ENCODE peak calls at places on chromosomes 12 and 14, in four cellular contexts. K is PC-3, I is neural progenitor cell, L is neuronal stem cell. O is an unnamed sample.

GRCh38 chr14:105978618-105979295 is 452.4 kb downstream of the TMEM121 start:
- DNase-seq in K (no peak), I (no peak), L (no peak), O (no peak)

GRCh38 chr12:101021911-101022388 is 188.1 kb downstream of the SLC5A8 start:
- DNase-seq in K (peak), I (no peak), L (no peak), O (peak)

GRCh38 chr14:60684203-60684602 is 34.9 kb upstream of the SIX1 start:
- DNase-seq in K (no peak), I (no peak), L (no peak), O (no peak)

GRCh38 chr12:5000658-5001390 is 42.9 kb upstream of the KCNA5 start:
- DNase-seq in K (no peak), I (peak), L (no peak), O (no peak)

GRCh38 chr12:62730649-62731377 is 204.1 kb downstream of the PPM1H start:
- DNase-seq in K (peak), I (no peak), L (no peak), O (peak)

GRCh38 chr14:100406505-100407131 is 83.5 kb downstream of the SLC25A47 start:
- DNase-seq in K (peak), I (no peak), L (no peak), O (peak)

GRCh38 chr12:132238487-132239248 is 90.7 kb downstream of the GALNT9 start:
- DNase-seq in K (no peak), I (no peak), L (no peak), O (no peak)

GRCh38 chr14:82999802-83000201 is 1466.1 kb upstream of the SEL1L start:
- DNase-seq in K (no peak), I (peak), L (peak), O (peak)

GRCh38 chr14:94125659-94126418 is 3.6 kb downstream of the IFI27L2 start:
- DNase-seq in K (no peak), I (no peak), L (no peak), O (no peak)

GRCh38 chr12:122023339-122024131 is 1.9 kb downstream of the BCL7A start:
- DNase-seq in K (peak), I (peak), L (no peak), O (peak)

GRCh38 chr14:100429537-100429936 is 106.4 kb downstream of the SLC25A47 start:
- DNase-seq in K (no peak), I (no peak), L (no peak), O (no peak)

GRCh38 chr14:100770046-100770445 is 43.4 kb downstream of the DLK1 start:
- DNase-seq in K (no peak), I (no peak), L (no peak), O (no peak)

GRCh38 chr14:104294983-104295680 is 156.7 kb downstream of the KIF26A start:
- DNase-seq in K (no peak), I (no peak), L (no peak), O (no peak)

GRCh38 chr12:113189361-113189760 is 3.8 kb downstream of the RITA1 start:
- DNase-seq in K (no peak), I (no peak), L (no peak), O (no peak)

GRCh38 chr12:2693204-2693860 is 101.4 kb upstream of the FKBP4 start:
- DNase-seq in K (no peak), I (peak), L (no peak), O (no peak)

GRCh38 chr12:120783197-120783596 is 57.6 kb downstream of the ACADS start:
- DNase-seq in K (peak), I (no peak), L (no peak), O (peak)

GRCh38 chr12:105090361-105090760 is 6.1 kb upstream of the ALDH1L2 start:
- DNase-seq in K (no peak), I (no peak), L (no peak), O (no peak)

GRCh38 chr12:97701901-97702300 is 239.3 kb downstream of the RMST start:
- DNase-seq in K (peak), I (no peak), L (no peak), O (no peak)

GRCh38 chr14:57871487-57872080 is 5.7 kb upstream of the SLC35F4 start:
- DNase-seq in K (peak), I (peak), L (peak), O (peak)

GRCh38 chr14:22502551-22502950 is 86.5 kb downstream of the DAD1 start:
- DNase-seq in K (no peak), I (no peak), L (no peak), O (no peak)

GRCh38 chr12:50542448-50542847 is 37.7 kb downstream of the DIP2B start:
- DNase-seq in K (peak), I (no peak), L (no peak), O (peak)

GRCh38 chr12:77124767-77125166 is 59.4 kb upstream of the E2F7 start:
- DNase-seq in K (no peak), I (no peak), L (no peak), O (peak)

GRCh38 chr14:65346895-65347294 is 65.6 kb upstream of the FUT8 start:
- DNase-seq in K (no peak), I (no peak), L (no peak), O (no peak)

GRCh38 chr14:72921396-72921795 is 4.9 kb upstream of the DCAF4 start:
- DNase-seq in K (peak), I (no peak), L (no peak), O (peak)
- H3K9ac ChIP-seq in K (no peak), I (no peak), L (no peak), O (no peak)

GRCh38 chr12:108787539-108787938 is 56.2 kb upstream of the CORO1C start:
- DNase-seq in K (no peak), I (no peak), L (no peak), O (no peak)

GRCh38 chr12:108784270-108784669 is 53.0 kb upstream of the CORO1C start:
- DNase-seq in K (no peak), I (peak), L (no peak), O (no peak)

GRCh38 chr12:108788911-108789310 is 57.6 kb upstream of the CORO1C start:
- DNase-seq in K (no peak), I (no peak), L (no peak), O (no peak)

GRCh38 chr12:108788076-108788782 is 56.9 kb upstream of the CORO1C start:
- DNase-seq in K (no peak), I (no peak), L (no peak), O (no peak)

DNA sequence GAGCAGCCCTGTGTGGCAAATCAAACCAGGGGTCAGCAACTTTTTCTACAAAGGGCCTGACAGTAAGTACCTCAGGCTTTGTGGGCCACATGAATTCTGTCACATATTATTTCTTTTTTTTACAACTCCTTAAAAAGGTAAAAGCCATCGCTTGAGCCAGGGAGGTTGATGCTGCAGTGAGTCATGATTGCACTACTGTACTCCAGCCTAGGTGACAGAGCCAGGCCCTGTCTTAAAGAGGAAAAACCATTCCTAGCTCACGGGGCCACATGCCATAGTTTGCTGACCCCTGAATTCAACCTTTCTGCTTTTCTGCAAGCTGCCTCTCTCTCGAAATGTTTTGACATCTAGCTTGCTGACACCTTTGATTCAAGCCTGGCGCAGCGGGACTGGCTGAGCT is 55.1 kb upstream of the CORO1C start:
- DNase-seq in K (peak), I (no peak), L (no peak), O (no peak)
- H3K4me2 ChIP-seq in K (peak), I (no peak), L (no peak), O (no peak)

DNA sequence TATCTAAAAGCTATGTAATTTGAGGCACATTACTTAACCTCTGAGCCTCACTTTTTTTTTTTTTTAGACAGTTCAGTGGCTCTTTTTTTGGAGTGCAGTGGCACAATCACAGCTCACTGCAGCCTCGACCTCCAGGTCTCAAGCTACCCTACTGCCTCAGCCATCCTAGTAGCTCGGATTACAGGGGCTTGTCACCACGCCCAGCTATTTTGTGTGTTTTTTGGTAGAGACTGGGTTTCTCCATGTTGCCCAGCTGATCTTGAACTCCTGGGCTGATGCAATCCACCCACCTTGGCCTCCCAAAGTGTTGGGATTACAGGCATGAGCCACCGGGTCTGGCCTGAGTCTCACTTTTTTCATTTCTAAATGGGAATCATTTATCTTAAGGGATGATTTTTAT is 192.0 kb upstream of the PDZRN4 start:
- DNase-seq in K (no peak), I (no peak), L (no peak), O (no peak)
- H3K9ac ChIP-seq in K (no peak), I (no peak), L (no peak), O (no peak)

DNA sequence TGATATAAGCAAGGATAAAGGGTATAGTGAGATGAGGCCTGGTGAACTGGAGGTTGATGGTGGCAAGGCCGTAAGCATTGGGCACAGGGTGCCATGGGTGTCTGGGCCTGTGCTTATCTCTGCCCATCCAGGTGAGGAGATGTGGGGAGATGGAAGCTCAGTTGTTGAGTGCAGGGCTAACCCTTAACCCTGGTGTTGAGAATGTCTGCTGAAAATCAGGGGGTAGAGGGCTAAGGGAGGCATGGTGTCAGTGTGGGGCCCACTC is 86.1 kb downstream of the SYNE2 start:
- DNase-seq in K (no peak), I (no peak), L (no peak), O (no peak)
- H3K4me2 ChIP-seq in K (no peak), I (no peak), L (no peak), O (no peak)

DNA sequence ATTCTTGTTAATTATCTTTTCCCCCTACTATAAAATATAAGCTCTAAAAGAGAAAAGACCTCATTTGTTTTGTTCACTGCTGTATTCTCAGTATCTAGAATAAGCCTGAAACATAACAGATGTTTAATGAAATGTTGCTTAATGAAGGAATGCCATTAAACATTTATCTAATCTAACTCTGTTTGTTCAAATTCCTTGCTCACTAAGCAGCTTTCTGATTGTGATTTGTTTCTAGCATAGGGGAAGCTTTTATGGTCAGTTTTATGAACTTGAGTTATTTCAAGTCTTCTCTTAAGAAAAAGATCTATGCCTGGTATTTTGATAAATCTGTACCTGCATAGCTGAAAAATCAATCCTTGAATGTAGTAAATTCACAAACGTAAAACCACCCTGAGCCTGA is 308.6 kb downstream of the CCDC91 start:
- DNase-seq in K (no peak), I (no peak), L (no peak), O (no peak)
- H3K9ac ChIP-seq in K (no peak), I (no peak), L (no peak), O (no peak)